ENCODE peak calls at places on chromosomes 13 and 19, in six cellular contexts. K is upper lobe of right lung, Z is psoas muscle, P is thoracic aorta, M is left ventricle myocardium inferior, H is body of pancreas. S is an unnamed sample.

GRCh38 chr13:89930861-89931260 is 1416.6 kb upstream of the MIR17HG start:
- DNase-seq in K (no peak), Z (no peak), P (no peak), M (no peak), H (no peak), S (no peak)

GRCh38 chr13:80989770-80990169 is 648.8 kb upstream of the SPRY2 start:
- DNase-seq in K (no peak), Z (no peak), P (no peak), M (no peak), H (no peak), S (no peak)

GRCh38 chr19:38285567-38285966 is 18.5 kb upstream of the C19orf33 start:
- DNase-seq in K (no peak), Z (no peak), P (no peak), M (no peak), H (no peak), S (no peak)

GRCh38 chr13:109182777-109183465 is 553.5 kb downstream of the MYO16 start:
- DNase-seq in K (no peak), Z (no peak), P (no peak), M (no peak), H (no peak), S (no peak)

GRCh38 chr13:52980695-52981094 is 47.9 kb upstream of the OLFM4 start:
- DNase-seq in K (no peak), Z (no peak), P (no peak), M (no peak), H (no peak), S (no peak)

GRCh38 chr19:35977446-35978222 is 17.4 kb upstream of the SDHAF1 start:
- DNase-seq in K (no peak), Z (no peak), P (no peak), M (no peak), H (no peak), S (no peak)

GRCh38 chr13:67298297-67298696 is 68.2 kb upstream of the PCDH9 start:
- DNase-seq in K (no peak), Z (no peak), P (no peak), M (no peak), H (no peak), S (no peak)

GRCh38 chr13:107348471-107348870 is 780.5 kb upstream of the ARGLU1 start:
- DNase-seq in K (no peak), Z (no peak), P (no peak), M (no peak), H (no peak), S (no peak)

GRCh38 chr13:110592670-110593069 is 22.7 kb upstream of the NAXD start:
- DNase-seq in K (no peak), Z (no peak), P (no peak), M (no peak), H (no peak), S (no peak)

GRCh38 chr13:101292711-101293110 is 123.6 kb downstream of the NALCN start:
- DNase-seq in K (no peak), Z (no peak), P (no peak), M (no peak), H (no peak), S (no peak)

GRCh38 chr13:20192470-20193141 is at the start of gene GJB2:
- DNase-seq in K (no peak), Z (no peak), P (no peak), M (no peak), H (no peak), S (no peak)

GRCh38 chr13:75934889-75935288 is 298.8 kb downstream of the LMO7 start:
- DNase-seq in K (no peak), Z (no peak), P (no peak), M (no peak), H (no peak), S (no peak)

GRCh38 chr13:79491715-79492114 is 10.8 kb downstream of the NDFIP2 start:
- DNase-seq in K (no peak), Z (no peak), P (no peak), M (no peak), H (no peak), S (no peak)

GRCh38 chr13:63287926-63288325 is 1872.3 kb upstream of the PCDH20 start:
- DNase-seq in K (no peak), Z (no peak), P (no peak), M (no peak), H (no peak), S (no peak)

GRCh38 chr13:53045110-53045509 is 16.5 kb downstream of the OLFM4 start:
- DNase-seq in K (no peak), Z (no peak), P (no peak), M (no peak), H (peak), S (peak)

GRCh38 chr13:24264976-24265375 is 44.4 kb upstream of the C1QTNF9 start:
- DNase-seq in K (peak), Z (no peak), P (no peak), M (no peak), H (no peak), S (no peak)

GRCh38 chr19:16383584-16384161 is 59.0 kb downstream of the KLF2 start:
- DNase-seq in K (no peak), Z (no peak), P (no peak), M (no peak), H (no peak), S (no peak)

GRCh38 chr19:4577020-4577782 is 17.7 kb upstream of the SEMA6B start:
- DNase-seq in K (no peak), Z (no peak), P (no peak), M (no peak), H (no peak), S (no peak)

GRCh38 chr19:17281391-17282304 is at the start of gene ANKLE1:
- DNase-seq in K (no peak), Z (no peak), P (no peak), M (peak), H (no peak), S (no peak)

GRCh38 chr13:73036566-73036965 is 22.2 kb upstream of the KLF5 start:
- DNase-seq in K (no peak), Z (no peak), P (no peak), M (no peak), H (no peak), S (no peak)

GRCh38 chr13:99564389-99564788 is 63.1 kb downstream of the TM9SF2 start:
- DNase-seq in K (no peak), Z (no peak), P (no peak), M (no peak), H (no peak), S (no peak)

GRCh38 chr19:48239582-48240141 is 16.1 kb downstream of the CARD8 start:
- DNase-seq in K (no peak), Z (peak), P (no peak), M (no peak), H (no peak), S (no peak)

GRCh38 chr13:43984292-43984691 is 104.6 kb downstream of the LACC1 start:
- DNase-seq in K (no peak), Z (no peak), P (no peak), M (no peak), H (no peak), S (no peak)

GRCh38 chr13:113148407-113148806 is 10.0 kb upstream of the PROZ start:
- DNase-seq in K (no peak), Z (no peak), P (no peak), M (no peak), H (no peak), S (no peak)

GRCh38 chr19:12112701-12113100 is 27.4 kb downstream of the ZNF20 start:
- DNase-seq in K (no peak), Z (no peak), P (no peak), M (no peak), H (no peak), S (no peak)

GRCh38 chr19:13214036-13214730 is 64.0 kb downstream of the IER2 start:
- DNase-seq in K (no peak), Z (no peak), P (no peak), M (no peak), H (no peak), S (no peak)

GRCh38 chr13:34943675-34944634 is 1.9 kb downstream of the NBEA start:
- DNase-seq in K (no peak), Z (no peak), P (no peak), M (no peak), H (no peak), S (no peak)

GRCh38 chr19:50419022-50419579 is 363 bp downstream of the SPIB start:
- DNase-seq in K (no peak), Z (no peak), P (no peak), M (no peak), H (no peak), S (no peak)

GRCh38 chr19:50418186-50419021 is at the start of gene SPIB:
- DNase-seq in K (no peak), Z (no peak), P (no peak), M (no peak), H (no peak), S (no peak)

GRCh38 chr19:50419580-50420035 is 870 bp downstream of the SPIB start:
- DNase-seq in K (no peak), Z (no peak), P (no peak), M (no peak), H (no peak), S (no peak)

GRCh38 chr19:50420808-50421207 is 2.1 kb downstream of the SPIB start:
- DNase-seq in K (no peak), Z (no peak), P (no peak), M (no peak), H (no peak), S (no peak)

GRCh38 chr19:50420127-50420526 is 1.4 kb downstream of the SPIB start:
- DNase-seq in K (no peak), Z (no peak), P (no peak), M (no peak), H (no peak), S (no peak)
- H3K4me3 ChIP-seq in K (no peak), Z (no peak), P (no peak), M (no peak), H (no peak), S (no peak)

GRCh38 chr19:46347572-46347883 is 641 bp downstream of the PPP5C start:
- DNase-seq in K (no peak), Z (no peak), P (no peak), M (no peak), H (no peak), S (no peak)
- TF ChIP-seq CTCF in K (no peak), Z (no peak), P (peak), M (no peak), H (no peak), S (no peak)

GRCh38 chr19:22807061-22807835 is 23.3 kb upstream of the ZNF99 start:
- DNase-seq in K (no peak), Z (no peak), P (no peak), M (no peak), H (no peak), S (no peak)
- H3K4me3 ChIP-seq in K (no peak), Z (no peak), P (no peak), M (peak), H (no peak), S (no peak)

GRCh38 chr13:97125051-97125809 is 96.9 kb upstream of the MBNL2 start:
- DNase-seq in K (no peak), Z (peak), P (no peak), M (no peak), H (peak), S (no peak)
- TF ChIP-seq CTCF in K (no peak), Z (no peak), P (no peak), M (peak), H (no peak), S (no peak)

GRCh38 chr19:57317503-57317902 is 2.8 kb upstream of the ZNF543 start:
- DNase-seq in K (no peak), Z (peak), P (no peak), M (no peak), H (no peak), S (no peak)
- H3K4me3 ChIP-seq in K (no peak), Z (peak), P (no peak), M (peak), H (no peak), S (no peak)

S was measured in LNCaP clone FGC.